ENCODE peak calls at places on chromosomes 5 and 9, in five cellular contexts. One of them, this sample, is unnamed.

GRCh38 chr5:52864376-52864775 is 76.7 kb downstream of the ITGA1 start:
- DNase-seq in adrenal gland: no peak
- DNase-seq in tibial nerve: no peak
- DNase-seq in ovary: no peak
- DNase-seq in body of pancreas: no peak
- DNase-seq in this sample: no peak

GRCh38 chr5:65722575-65723424 is 795 bp downstream of the NLN start:
- DNase-seq in adrenal gland: no peak
- DNase-seq in tibial nerve: no peak
- DNase-seq in ovary: no peak
- DNase-seq in body of pancreas: peak
- DNase-seq in this sample: peak

GRCh38 chr5:69498384-69498783 is 5.8 kb downstream of the OCLN start:
- DNase-seq in adrenal gland: no peak
- DNase-seq in tibial nerve: no peak
- DNase-seq in ovary: no peak
- DNase-seq in body of pancreas: no peak
- DNase-seq in this sample: no peak

GRCh38 chr5:112576298-112576925 is 157.3 kb upstream of the EPB41L4A start:
- DNase-seq in adrenal gland: no peak
- DNase-seq in tibial nerve: no peak
- DNase-seq in ovary: peak
- DNase-seq in body of pancreas: no peak
- DNase-seq in this sample: no peak

GRCh38 chr5:54537720-54538119 is 20.2 kb downstream of the SNX18 start:
- DNase-seq in adrenal gland: no peak
- DNase-seq in tibial nerve: no peak
- DNase-seq in ovary: no peak
- DNase-seq in body of pancreas: no peak
- DNase-seq in this sample: no peak

GRCh38 chr5:58545912-58546311 is 37.0 kb upstream of the RAB3C start:
- DNase-seq in adrenal gland: no peak
- DNase-seq in tibial nerve: no peak
- DNase-seq in ovary: no peak
- DNase-seq in body of pancreas: peak
- DNase-seq in this sample: no peak

GRCh38 chr5:44329716-44330115 is 59.5 kb downstream of the FGF10 start:
- DNase-seq in adrenal gland: no peak
- DNase-seq in tibial nerve: no peak
- DNase-seq in ovary: no peak
- DNase-seq in body of pancreas: no peak
- DNase-seq in this sample: no peak

GRCh38 chr5:41223962-41224361 is 10.6 kb upstream of the C6 start:
- DNase-seq in adrenal gland: no peak
- DNase-seq in tibial nerve: no peak
- DNase-seq in ovary: no peak
- DNase-seq in body of pancreas: no peak
- DNase-seq in this sample: no peak

GRCh38 chr9:136687721-136688223 is 515 bp upstream of the AGPAT2 start:
- DNase-seq in adrenal gland: no peak
- DNase-seq in tibial nerve: no peak
- DNase-seq in ovary: peak
- DNase-seq in body of pancreas: peak
- DNase-seq in this sample: no peak

GRCh38 chr5:171978519-171978918 is 27.9 kb downstream of the FBXW11 start:
- DNase-seq in adrenal gland: no peak
- DNase-seq in tibial nerve: no peak
- DNase-seq in ovary: no peak
- DNase-seq in body of pancreas: no peak
- DNase-seq in this sample: no peak

GRCh38 chr5:17256171-17256570 is 38.7 kb downstream of the BASP1 start:
- DNase-seq in adrenal gland: no peak
- DNase-seq in tibial nerve: no peak
- DNase-seq in ovary: no peak
- DNase-seq in body of pancreas: no peak
- DNase-seq in this sample: no peak

GRCh38 chr9:131438190-131438589 is 44.3 kb downstream of the PRRC2B start:
- DNase-seq in adrenal gland: no peak
- DNase-seq in tibial nerve: no peak
- DNase-seq in ovary: peak
- DNase-seq in body of pancreas: no peak
- DNase-seq in this sample: no peak

GRCh38 chr5:57442080-57442839 is 40.4 kb downstream of the ACTBL2 start:
- DNase-seq in adrenal gland: no peak
- DNase-seq in tibial nerve: no peak
- DNase-seq in ovary: no peak
- DNase-seq in body of pancreas: no peak
- DNase-seq in this sample: no peak

GRCh38 chr5:170316933-170317332 is 19.4 kb upstream of the LCP2 start:
- DNase-seq in adrenal gland: no peak
- DNase-seq in tibial nerve: no peak
- DNase-seq in ovary: no peak
- DNase-seq in body of pancreas: no peak
- DNase-seq in this sample: peak

GRCh38 chr5:54570923-54571322 is 53.4 kb downstream of the SNX18 start:
- DNase-seq in adrenal gland: no peak
- DNase-seq in tibial nerve: peak
- DNase-seq in ovary: peak
- DNase-seq in body of pancreas: no peak
- DNase-seq in this sample: no peak

GRCh38 chr5:106755066-106755465 is 915.7 kb downstream of the EFNA5 start:
- DNase-seq in adrenal gland: no peak
- DNase-seq in tibial nerve: no peak
- DNase-seq in ovary: no peak
- DNase-seq in body of pancreas: no peak
- DNase-seq in this sample: no peak

GRCh38 chr5:150485770-150486401 is 22.0 kb upstream of the NDST1 start:
- DNase-seq in adrenal gland: peak
- DNase-seq in tibial nerve: peak
- DNase-seq in ovary: peak
- DNase-seq in body of pancreas: peak
- DNase-seq in this sample: peak

GRCh38 chr9:21402387-21403247 is 6.3 kb upstream of the IFNA8 start:
- DNase-seq in adrenal gland: no peak
- DNase-seq in tibial nerve: no peak
- DNase-seq in ovary: no peak
- DNase-seq in body of pancreas: no peak
- DNase-seq in this sample: no peak

GRCh38 chr9:94174164-94174563 is 84.9 kb upstream of the ZNF169 start:
- DNase-seq in adrenal gland: no peak
- DNase-seq in tibial nerve: no peak
- DNase-seq in ovary: no peak
- DNase-seq in body of pancreas: no peak
- DNase-seq in this sample: no peak

GRCh38 chr9:72665421-72665820 is 144.0 kb downstream of the TMC1 start:
- DNase-seq in adrenal gland: no peak
- DNase-seq in tibial nerve: no peak
- DNase-seq in ovary: no peak
- DNase-seq in body of pancreas: no peak
- DNase-seq in this sample: no peak

GRCh38 chr9:113587471-113588031 is 124.0 kb downstream of the RGS3 start:
- DNase-seq in adrenal gland: no peak
- DNase-seq in tibial nerve: peak
- DNase-seq in ovary: peak
- DNase-seq in body of pancreas: no peak
- DNase-seq in this sample: peak
- TF ChIP-seq POLR2A in adrenal gland: no peak
- TF ChIP-seq POLR2A in tibial nerve: no peak
- TF ChIP-seq POLR2A in ovary: no peak
- TF ChIP-seq POLR2A in body of pancreas: no peak
- TF ChIP-seq POLR2A in this sample: no peak

GRCh38 chr9:120935383-120935857 is 8.8 kb upstream of the TRAF1 start:
- DNase-seq in adrenal gland: peak
- DNase-seq in tibial nerve: peak
- DNase-seq in ovary: peak
- DNase-seq in body of pancreas: peak
- DNase-seq in this sample: peak
- TF ChIP-seq POLR2A in adrenal gland: peak
- TF ChIP-seq POLR2A in tibial nerve: peak
- TF ChIP-seq POLR2A in ovary: no peak
- TF ChIP-seq POLR2A in body of pancreas: peak
- TF ChIP-seq POLR2A in this sample: no peak

GRCh38 chr9:75071530-75072122 is 16.3 kb downstream of the NMRK1 start:
- DNase-seq in adrenal gland: no peak
- DNase-seq in tibial nerve: no peak
- DNase-seq in ovary: no peak
- DNase-seq in body of pancreas: no peak
- DNase-seq in this sample: no peak
- TF ChIP-seq POLR2A in adrenal gland: no peak
- TF ChIP-seq POLR2A in tibial nerve: no peak
- TF ChIP-seq POLR2A in ovary: no peak
- TF ChIP-seq POLR2A in body of pancreas: no peak
- TF ChIP-seq POLR2A in this sample: no peak

GRCh38 chr5:163505475-163506457 is at the start of gene MAT2B:
- DNase-seq in adrenal gland: peak
- DNase-seq in tibial nerve: peak
- DNase-seq in ovary: peak
- DNase-seq in body of pancreas: peak
- DNase-seq in this sample: peak
- TF ChIP-seq POLR2A in adrenal gland: peak
- TF ChIP-seq POLR2A in tibial nerve: peak
- TF ChIP-seq POLR2A in ovary: peak
- TF ChIP-seq POLR2A in body of pancreas: peak
- TF ChIP-seq POLR2A in this sample: peak

GRCh38 chr9:129835860-129836223 is 584 bp downstream of the USP20 start:
- DNase-seq in adrenal gland: no peak
- DNase-seq in tibial nerve: no peak
- DNase-seq in ovary: no peak
- DNase-seq in body of pancreas: no peak
- DNase-seq in this sample: peak

GRCh38 chr9:129832957-129833356 is 2.1 kb downstream of the C9orf78 start:
- DNase-seq in adrenal gland: no peak
- DNase-seq in tibial nerve: no peak
- DNase-seq in ovary: no peak
- DNase-seq in body of pancreas: no peak
- DNase-seq in this sample: no peak

GRCh38 chr9:129834489-129835127 is 467 bp downstream of the C9orf78 start:
- DNase-seq in adrenal gland: no peak
- DNase-seq in tibial nerve: no peak
- DNase-seq in ovary: no peak
- DNase-seq in body of pancreas: no peak
- DNase-seq in this sample: peak

GRCh38 chr9:129836342-129837007 is 1.2 kb downstream of the USP20 start:
- DNase-seq in adrenal gland: peak
- DNase-seq in tibial nerve: peak
- DNase-seq in ovary: no peak
- DNase-seq in body of pancreas: no peak
- DNase-seq in this sample: peak

GRCh38 chr9:129835128-129835859 is at the start of the genes C9orf78 and USP20:
- DNase-seq in adrenal gland: peak
- DNase-seq in tibial nerve: peak
- DNase-seq in ovary: peak
- DNase-seq in body of pancreas: peak
- DNase-seq in this sample: peak
- TF ChIP-seq POLR2A in adrenal gland: peak
- TF ChIP-seq POLR2A in tibial nerve: peak
- TF ChIP-seq POLR2A in ovary: peak
- TF ChIP-seq POLR2A in body of pancreas: peak
- TF ChIP-seq POLR2A in this sample: peak

DNA sequence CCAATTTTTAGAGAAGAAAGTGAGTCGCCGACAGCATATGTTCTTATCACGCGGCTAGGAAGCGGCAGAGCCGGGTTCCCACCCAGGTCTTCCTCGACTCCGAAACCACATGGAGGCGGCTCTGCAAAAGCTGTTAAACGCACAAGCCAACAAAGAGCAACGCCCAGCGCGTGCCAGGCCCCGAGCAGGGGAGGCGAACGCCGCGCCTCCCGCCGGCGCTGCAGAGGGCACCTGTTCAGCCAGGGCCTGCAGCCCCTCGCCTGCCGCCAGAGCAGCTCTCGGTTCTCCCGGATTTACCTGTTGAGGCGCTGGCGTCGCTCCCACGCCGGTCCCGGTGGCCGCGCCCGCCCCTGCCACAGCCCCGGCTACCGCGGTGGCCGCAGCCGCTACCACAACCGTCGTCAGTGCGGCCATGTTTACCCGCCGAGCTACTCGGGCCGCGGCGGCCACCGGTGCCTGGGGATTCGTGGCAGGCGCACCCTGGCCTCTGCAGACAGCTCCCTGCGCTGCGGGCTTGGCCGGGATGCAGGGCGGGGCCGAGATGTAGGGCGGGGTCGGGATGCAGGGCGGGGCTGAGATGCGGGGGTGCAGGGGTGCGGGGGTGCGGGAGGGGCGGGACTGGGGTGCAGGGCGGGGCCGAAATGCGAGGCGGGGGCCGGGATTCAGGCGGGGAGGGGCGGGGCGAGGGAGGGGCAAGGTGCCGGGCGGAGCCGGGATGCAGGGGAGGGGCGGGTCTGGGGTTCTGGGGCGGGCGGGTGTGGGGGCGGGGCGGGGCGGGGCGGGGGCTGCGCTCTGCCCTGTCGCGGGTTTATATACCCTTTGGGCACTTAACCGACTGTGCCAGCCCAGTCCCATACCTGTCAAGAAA is at the start of gene CCDC112:
- DNase-seq in adrenal gland: peak
- DNase-seq in tibial nerve: peak
- DNase-seq in ovary: peak
- DNase-seq in body of pancreas: peak
- DNase-seq in this sample: peak
- TF ChIP-seq POLR2A in adrenal gland: peak
- TF ChIP-seq POLR2A in tibial nerve: peak
- TF ChIP-seq POLR2A in ovary: no peak
- TF ChIP-seq POLR2A in body of pancreas: peak
- TF ChIP-seq POLR2A in this sample: peak